ENCODE peak calls at places on chromosomes 2 and 18, in nine cellular contexts. Z, S, V, M, A, O, H, K and P are unnamed samples.

GRCh38 chr2:123808243-123808642 is 216.8 kb upstream of the CNTNAP5 start:
- DNase-seq in Z (no peak), S (no peak), V (no peak), M (no peak), A (no peak), O (no peak), H (no peak), K (no peak), P (no peak)

GRCh38 chr2:85257359-85258193 is 70.2 kb downstream of the TGOLN2 start:
- DNase-seq in Z (no peak), S (no peak), V (no peak), M (no peak), A (no peak), O (no peak), H (no peak), K (peak), P (no peak)

GRCh38 chr2:156472686-156473085 is 36.5 kb downstream of the GPD2 start:
- DNase-seq in Z (no peak), S (no peak), V (no peak), M (no peak), A (no peak), O (no peak), H (no peak), K (no peak), P (no peak)

GRCh38 chr2:199424160-199424559 is 33.6 kb downstream of the SATB2 start:
- DNase-seq in Z (no peak), S (no peak), V (no peak), M (no peak), A (no peak), O (no peak), H (no peak), K (no peak), P (no peak)

GRCh38 chr2:218260742-218261423 is at the start of gene GPBAR1:
- DNase-seq in Z (no peak), S (no peak), V (no peak), M (peak), A (no peak), O (no peak), H (no peak), K (no peak), P (no peak)

GRCh38 chr2:129735576-129735975 is 243.9 kb upstream of the RAB6C start:
- DNase-seq in Z (no peak), S (no peak), V (no peak), M (peak), A (no peak), O (no peak), H (no peak), K (no peak), P (no peak)

GRCh38 chr2:215997219-215997618 is 16.1 kb downstream of the MREG start:
- DNase-seq in Z (no peak), S (no peak), V (no peak), M (no peak), A (no peak), O (no peak), H (no peak), K (no peak), P (no peak)

GRCh38 chr2:159128191-159128590 is 158.3 kb downstream of the WDSUB1 start:
- DNase-seq in Z (no peak), S (no peak), V (no peak), M (no peak), A (no peak), O (no peak), H (no peak), K (peak), P (no peak)

GRCh38 chr2:237429761-237430160 is 15.8 kb upstream of the COL6A3 start:
- DNase-seq in Z (no peak), S (no peak), V (no peak), M (no peak), A (no peak), O (no peak), H (no peak), K (no peak), P (no peak)

GRCh38 chr18:40133253-40133652 is 1821.8 kb upstream of the PIK3C3 start:
- DNase-seq in Z (no peak), S (no peak), V (no peak), M (no peak), A (no peak), O (no peak), H (no peak), K (no peak), P (no peak)

GRCh38 chr2:232418056-232418455 is 11.4 kb downstream of the ALPG start:
- DNase-seq in Z (no peak), S (no peak), V (no peak), M (no peak), A (no peak), O (no peak), H (no peak), K (no peak), P (no peak)

GRCh38 chr2:177281400-177282021 is 17.0 kb upstream of the NFE2L2 start:
- DNase-seq in Z (no peak), S (no peak), V (no peak), M (no peak), A (no peak), O (no peak), H (no peak), K (peak), P (no peak)

GRCh38 chr18:23291456-23292205 is 156.3 kb downstream of the CABLES1 start:
- DNase-seq in Z (no peak), S (no peak), V (no peak), M (no peak), A (no peak), O (peak), H (no peak), K (peak), P (no peak)

GRCh38 chr2:239594772-239595608 is 194.2 kb upstream of the HDAC4 start:
- DNase-seq in Z (no peak), S (no peak), V (no peak), M (peak), A (no peak), O (no peak), H (no peak), K (no peak), P (no peak)

GRCh38 chr2:38709515-38710194 is 41.5 kb downstream of the SRSF7 start:
- DNase-seq in Z (no peak), S (no peak), V (no peak), M (no peak), A (no peak), O (no peak), H (peak), K (no peak), P (no peak)

GRCh38 chr2:217804786-217805678 is 197.8 kb downstream of the TNS1 start:
- DNase-seq in Z (no peak), S (no peak), V (no peak), M (no peak), A (no peak), O (no peak), H (no peak), K (peak), P (no peak)

GRCh38 chr2:121595012-121595891 is 54.0 kb downstream of the CLASP1 start:
- DNase-seq in Z (no peak), S (no peak), V (no peak), M (no peak), A (no peak), O (no peak), H (no peak), K (no peak), P (no peak)

GRCh38 chr2:20343128-20343527 is 7.5 kb downstream of the PUM2 start:
- DNase-seq in Z (no peak), S (no peak), V (no peak), M (no peak), A (no peak), O (no peak), H (no peak), K (no peak), P (no peak)

GRCh38 chr18:59402432-59403090 is 43.5 kb upstream of the LMAN1 start:
- DNase-seq in Z (peak), S (peak), V (peak), M (peak), A (peak), O (peak), H (peak), K (peak), P (peak)

GRCh38 chr2:44550571-44550970 is 188.8 kb downstream of the CAMKMT start:
- DNase-seq in Z (no peak), S (no peak), V (no peak), M (no peak), A (no peak), O (no peak), H (no peak), K (peak), P (no peak)

GRCh38 chr2:121579326-121579725 is 48.6 kb downstream of the RNU4ATAC start:
- DNase-seq in Z (no peak), S (no peak), V (no peak), M (no peak), A (no peak), O (no peak), H (no peak), K (no peak), P (no peak)

GRCh38 chr2:9392895-9393757 is 30.2 kb downstream of the ITGB1BP1 start:
- DNase-seq in Z (no peak), S (no peak), V (no peak), M (peak), A (no peak), O (no peak), H (no peak), K (peak), P (no peak)

GRCh38 chr2:96523659-96524481 is 12.7 kb upstream of the ARID5A start:
- DNase-seq in Z (no peak), S (no peak), V (no peak), M (peak), A (no peak), O (no peak), H (no peak), K (peak), P (no peak)

GRCh38 chr2:217733461-217733860 is 269.3 kb downstream of the TNS1 start:
- DNase-seq in Z (no peak), S (no peak), V (no peak), M (no peak), A (no peak), O (no peak), H (no peak), K (peak), P (no peak)

GRCh38 chr2:2664989-2665833 is 334.1 kb upstream of the MYT1L start:
- DNase-seq in Z (no peak), S (no peak), V (no peak), M (no peak), A (no peak), O (peak), H (no peak), K (peak), P (no peak)

GRCh38 chr2:224062481-224063307 is 23.6 kb upstream of the SERPINE2 start:
- DNase-seq in Z (no peak), S (no peak), V (no peak), M (no peak), A (no peak), O (no peak), H (no peak), K (no peak), P (no peak)

GRCh38 chr2:74009577-74009976 is 24.9 kb downstream of the TET3 start:
- DNase-seq in Z (no peak), S (no peak), V (no peak), M (peak), A (no peak), O (no peak), H (no peak), K (no peak), P (no peak)

GRCh38 chr2:208129804-208130712 is at the start of gene CRYGC:
- DNase-seq in Z (no peak), S (no peak), V (no peak), M (no peak), A (no peak), O (no peak), H (no peak), K (no peak), P (no peak)

GRCh38 chr2:26629346-26629630 is 11.9 kb downstream of the CIB4 start:
- DNase-seq in Z (no peak), S (no peak), V (no peak), M (no peak), A (no peak), O (no peak), H (no peak), K (no peak), P (no peak)